ENCODE peak calls at places on chromosomes 4 and X, in six cellular contexts. One of them, this sample, is unnamed. For H3K9me3, the result is how much of the 10 kb centered on the place peaks cover.

GRCh38 chrX:106917830-106918500 is 2.2 kb upstream of the CLDN2 start:
- DNase-seq in endothelial cell of umbilical vein: peak
- DNase-seq in adipocyte: no peak
- DNase-seq in CD8-positive, alpha-beta T cell: no peak
- DNase-seq in adrenal gland: peak
- DNase-seq in mucosa of descending colon: no peak
- DNase-seq in this sample: no peak

GRCh38 chr4:86380176-86380724 is 20.4 kb upstream of the MAPK10 start:
- DNase-seq in CD8-positive, alpha-beta T cell: no peak
- DNase-seq in mucosa of descending colon: peak
- DNase-seq in adipocyte: no peak
- DNase-seq in endothelial cell of umbilical vein: no peak
- DNase-seq in adrenal gland: no peak
- DNase-seq in this sample: no peak

GRCh38 chr4:104896623-104897296 is 249.9 kb upstream of the TET2 start:
- DNase-seq in adrenal gland: no peak
- DNase-seq in endothelial cell of umbilical vein: no peak
- DNase-seq in CD8-positive, alpha-beta T cell: no peak
- DNase-seq in adipocyte: no peak
- DNase-seq in mucosa of descending colon: no peak
- DNase-seq in this sample: no peak

GRCh38 chr4:3797831-3798500 is 31.8 kb downstream of the ADRA2C start:
- DNase-seq in mucosa of descending colon: no peak
- DNase-seq in adrenal gland: no peak
- DNase-seq in CD8-positive, alpha-beta T cell: no peak
- DNase-seq in adipocyte: no peak
- DNase-seq in endothelial cell of umbilical vein: no peak
- DNase-seq in this sample: no peak

GRCh38 chr4:120156115-120156718 is 89.6 kb upstream of the MAD2L1 start:
- DNase-seq in adrenal gland: no peak
- DNase-seq in mucosa of descending colon: peak
- DNase-seq in endothelial cell of umbilical vein: peak
- DNase-seq in CD8-positive, alpha-beta T cell: no peak
- DNase-seq in adipocyte: peak
- DNase-seq in this sample: no peak

GRCh38 chr4:22593933-22594332 is 78.1 kb upstream of the ADGRA3 start:
- DNase-seq in adrenal gland: no peak
- DNase-seq in mucosa of descending colon: no peak
- DNase-seq in CD8-positive, alpha-beta T cell: no peak
- DNase-seq in endothelial cell of umbilical vein: no peak
- DNase-seq in adipocyte: no peak
- DNase-seq in this sample: no peak

GRCh38 chr4:14700544-14700943 is 301.7 kb upstream of the CPEB2 start:
- DNase-seq in adrenal gland: no peak
- DNase-seq in mucosa of descending colon: no peak
- DNase-seq in endothelial cell of umbilical vein: no peak
- DNase-seq in CD8-positive, alpha-beta T cell: no peak
- DNase-seq in adipocyte: no peak
- DNase-seq in this sample: no peak

GRCh38 chr4:4864940-4865704 is 5.7 kb downstream of the MSX1 start:
- DNase-seq in endothelial cell of umbilical vein: no peak
- DNase-seq in CD8-positive, alpha-beta T cell: no peak
- DNase-seq in adrenal gland: no peak
- DNase-seq in mucosa of descending colon: no peak
- DNase-seq in adipocyte: no peak
- DNase-seq in this sample: no peak

GRCh38 chr4:140943486-140943885 is 187.3 kb upstream of the TBC1D9 start:
- DNase-seq in endothelial cell of umbilical vein: no peak
- DNase-seq in adrenal gland: no peak
- DNase-seq in adipocyte: peak
- DNase-seq in mucosa of descending colon: no peak
- DNase-seq in CD8-positive, alpha-beta T cell: no peak
- DNase-seq in this sample: no peak

GRCh38 chrX:115892787-115893671 is 277.5 kb upstream of the AGTR2 start:
- DNase-seq in CD8-positive, alpha-beta T cell: no peak
- DNase-seq in mucosa of descending colon: peak
- DNase-seq in adrenal gland: peak
- DNase-seq in adipocyte: no peak
- DNase-seq in endothelial cell of umbilical vein: no peak
- DNase-seq in this sample: no peak

GRCh38 chr4:129246850-129247542 is 151.0 kb downstream of the C4orf33 start:
- DNase-seq in adipocyte: no peak
- DNase-seq in mucosa of descending colon: peak
- DNase-seq in adrenal gland: no peak
- DNase-seq in CD8-positive, alpha-beta T cell: no peak
- DNase-seq in endothelial cell of umbilical vein: no peak
- DNase-seq in this sample: no peak

GRCh38 chr4:42359686-42360085 is 37.6 kb upstream of the SHISA3 start:
- DNase-seq in adrenal gland: no peak
- DNase-seq in mucosa of descending colon: no peak
- DNase-seq in CD8-positive, alpha-beta T cell: no peak
- DNase-seq in endothelial cell of umbilical vein: peak
- DNase-seq in adipocyte: no peak
- DNase-seq in this sample: no peak

GRCh38 chr4:30790123-30790522 is 70.0 kb downstream of the PCDH7 start:
- DNase-seq in endothelial cell of umbilical vein: no peak
- DNase-seq in CD8-positive, alpha-beta T cell: no peak
- DNase-seq in mucosa of descending colon: no peak
- DNase-seq in adrenal gland: no peak
- DNase-seq in adipocyte: no peak
- DNase-seq in this sample: no peak

GRCh38 chrX:42704454-42704853 is 73.5 kb downstream of the PPP1R2C start:
- DNase-seq in mucosa of descending colon: no peak
- DNase-seq in adrenal gland: no peak
- DNase-seq in CD8-positive, alpha-beta T cell: no peak
- DNase-seq in adipocyte: peak
- DNase-seq in endothelial cell of umbilical vein: no peak
- DNase-seq in this sample: no peak

GRCh38 chr4:60605651-60606354 is 594.3 kb upstream of the ADGRL3 start:
- DNase-seq in adipocyte: peak
- DNase-seq in mucosa of descending colon: no peak
- DNase-seq in endothelial cell of umbilical vein: no peak
- DNase-seq in adrenal gland: no peak
- DNase-seq in CD8-positive, alpha-beta T cell: no peak
- DNase-seq in this sample: no peak

GRCh38 chr4:149914521-149915115 is 99.0 kb upstream of the IQCM start:
- DNase-seq in adipocyte: peak
- DNase-seq in mucosa of descending colon: peak
- DNase-seq in endothelial cell of umbilical vein: peak
- DNase-seq in CD8-positive, alpha-beta T cell: no peak
- DNase-seq in adrenal gland: peak
- DNase-seq in this sample: no peak

GRCh38 chrX:11770320-11770719 is 12.3 kb downstream of the MSL3 start:
- DNase-seq in CD8-positive, alpha-beta T cell: peak
- DNase-seq in endothelial cell of umbilical vein: peak
- DNase-seq in adrenal gland: peak
- DNase-seq in mucosa of descending colon: peak
- DNase-seq in adipocyte: peak
- DNase-seq in this sample: no peak

GRCh38 chrX:446243-446642 is 59.5 kb upstream of the PPP2R3B start:
- DNase-seq in adipocyte: no peak
- DNase-seq in CD8-positive, alpha-beta T cell: no peak
- DNase-seq in mucosa of descending colon: no peak
- DNase-seq in adrenal gland: no peak
- DNase-seq in endothelial cell of umbilical vein: no peak
- DNase-seq in this sample: no peak

GRCh38 chrX:39856472-39857121 is 241.2 kb downstream of the BCOR start:
- DNase-seq in adrenal gland: no peak
- DNase-seq in endothelial cell of umbilical vein: peak
- DNase-seq in mucosa of descending colon: no peak
- DNase-seq in adipocyte: no peak
- DNase-seq in CD8-positive, alpha-beta T cell: no peak
- DNase-seq in this sample: no peak

GRCh38 chr4:54484361-54484760 is 173.4 kb upstream of the KIT start:
- DNase-seq in mucosa of descending colon: no peak
- DNase-seq in adipocyte: no peak
- DNase-seq in endothelial cell of umbilical vein: no peak
- DNase-seq in CD8-positive, alpha-beta T cell: no peak
- DNase-seq in adrenal gland: no peak
- DNase-seq in this sample: no peak

GRCh38 chr4:169619518-169619957 is 840 bp upstream of the CLCN3 start:
- DNase-seq in CD8-positive, alpha-beta T cell: peak
- DNase-seq in endothelial cell of umbilical vein: peak
- DNase-seq in mucosa of descending colon: peak
- DNase-seq in adipocyte: peak
- DNase-seq in adrenal gland: peak
- DNase-seq in this sample: peak

GRCh38 chr4:139606600-139607301 is 50.7 kb upstream of the SETD7 start:
- DNase-seq in mucosa of descending colon: no peak
- DNase-seq in adrenal gland: no peak
- DNase-seq in adipocyte: peak
- DNase-seq in CD8-positive, alpha-beta T cell: no peak
- DNase-seq in endothelial cell of umbilical vein: no peak
- DNase-seq in this sample: no peak

GRCh38 chr4:81682492-81682891 is 210.8 kb upstream of the RASGEF1B start:
- DNase-seq in adipocyte: no peak
- DNase-seq in CD8-positive, alpha-beta T cell: no peak
- DNase-seq in mucosa of descending colon: no peak
- DNase-seq in endothelial cell of umbilical vein: no peak
- DNase-seq in adrenal gland: no peak
- DNase-seq in this sample: no peak

GRCh38 chr4:81684357-81684756 is 212.7 kb upstream of the RASGEF1B start:
- DNase-seq in adipocyte: no peak
- DNase-seq in adrenal gland: no peak
- DNase-seq in mucosa of descending colon: no peak
- DNase-seq in endothelial cell of umbilical vein: no peak
- DNase-seq in CD8-positive, alpha-beta T cell: no peak
- DNase-seq in this sample: no peak

GRCh38 chr4:81687470-81687869 is 215.8 kb upstream of the RASGEF1B start:
- DNase-seq in CD8-positive, alpha-beta T cell: no peak
- DNase-seq in adrenal gland: no peak
- DNase-seq in endothelial cell of umbilical vein: no peak
- DNase-seq in mucosa of descending colon: no peak
- DNase-seq in adipocyte: no peak
- DNase-seq in this sample: no peak

GRCh38 chr4:81688085-81688484 is 216.4 kb upstream of the RASGEF1B start:
- DNase-seq in adipocyte: no peak
- DNase-seq in CD8-positive, alpha-beta T cell: no peak
- DNase-seq in mucosa of descending colon: peak
- DNase-seq in endothelial cell of umbilical vein: no peak
- DNase-seq in adrenal gland: no peak
- DNase-seq in this sample: no peak

GRCh38 chr4:81685105-81685504 is 213.4 kb upstream of the RASGEF1B start:
- DNase-seq in endothelial cell of umbilical vein: no peak
- DNase-seq in adipocyte: no peak
- DNase-seq in CD8-positive, alpha-beta T cell: no peak
- DNase-seq in adrenal gland: no peak
- DNase-seq in mucosa of descending colon: no peak
- DNase-seq in this sample: no peak
- H3K9me3 ChIP-seq in endothelial cell of umbilical vein: under half
- H3K9me3 ChIP-seq in adipocyte: under half
- H3K9me3 ChIP-seq in CD8-positive, alpha-beta T cell: under half
- H3K9me3 ChIP-seq in adrenal gland: under half
- H3K9me3 ChIP-seq in mucosa of descending colon: under half
- H3K9me3 ChIP-seq in this sample: under half

GRCh38 chr4:83556006-83556712 is 20.3 kb downstream of the GPAT3 start:
- DNase-seq in CD8-positive, alpha-beta T cell: no peak
- DNase-seq in mucosa of descending colon: no peak
- DNase-seq in adrenal gland: no peak
- DNase-seq in endothelial cell of umbilical vein: no peak
- DNase-seq in adipocyte: no peak
- DNase-seq in this sample: no peak

GRCh38 chr4:83556836-83557235 is 20.9 kb downstream of the GPAT3 start:
- DNase-seq in CD8-positive, alpha-beta T cell: no peak
- DNase-seq in adipocyte: no peak
- DNase-seq in endothelial cell of umbilical vein: no peak
- DNase-seq in adrenal gland: no peak
- DNase-seq in mucosa of descending colon: no peak
- DNase-seq in this sample: no peak

GRCh38 chr4:83552924-83553323 is 17.0 kb downstream of the GPAT3 start:
- DNase-seq in mucosa of descending colon: peak
- DNase-seq in CD8-positive, alpha-beta T cell: no peak
- DNase-seq in adipocyte: peak
- DNase-seq in endothelial cell of umbilical vein: peak
- DNase-seq in adrenal gland: no peak
- DNase-seq in this sample: no peak

GRCh38 chr4:83548151-83548905 is 12.4 kb downstream of the GPAT3 start:
- DNase-seq in adipocyte: peak
- DNase-seq in CD8-positive, alpha-beta T cell: peak
- DNase-seq in endothelial cell of umbilical vein: peak
- DNase-seq in mucosa of descending colon: peak
- DNase-seq in adrenal gland: peak
- DNase-seq in this sample: no peak

DNA sequence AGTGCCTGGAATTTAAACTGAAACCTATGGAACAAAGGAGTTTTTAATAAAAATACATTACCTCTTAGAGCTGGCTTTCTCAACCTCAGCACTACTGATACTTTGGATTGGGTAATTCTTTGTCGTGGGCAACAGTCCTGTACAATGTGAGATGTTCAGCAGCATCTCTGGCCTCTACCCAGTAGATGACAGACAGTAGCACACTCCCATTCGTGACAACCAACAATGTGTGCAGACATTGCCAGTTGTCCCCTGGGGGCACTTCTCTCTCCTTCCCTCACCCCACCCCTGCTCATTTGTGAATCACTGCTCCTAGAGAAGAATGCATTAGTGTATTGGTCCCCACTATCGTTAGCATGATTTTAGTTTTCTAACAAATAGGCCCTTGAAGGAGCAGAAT is 16.2 kb downstream of the GPAT3 start:
- DNase-seq in CD8-positive, alpha-beta T cell: no peak
- DNase-seq in adipocyte: peak
- DNase-seq in mucosa of descending colon: no peak
- DNase-seq in adrenal gland: no peak
- DNase-seq in endothelial cell of umbilical vein: no peak
- DNase-seq in this sample: no peak
- H3K9me3 ChIP-seq in CD8-positive, alpha-beta T cell: under half
- H3K9me3 ChIP-seq in adipocyte: under half
- H3K9me3 ChIP-seq in mucosa of descending colon: under half
- H3K9me3 ChIP-seq in adrenal gland: under half
- H3K9me3 ChIP-seq in endothelial cell of umbilical vein: under half
- H3K9me3 ChIP-seq in this sample: under half

GRCh38 chrX:2984342-2984741 is 22.0 kb upstream of the ARSH start:
- DNase-seq in adipocyte: no peak
- DNase-seq in adrenal gland: no peak
- DNase-seq in mucosa of descending colon: no peak
- DNase-seq in endothelial cell of umbilical vein: no peak
- DNase-seq in CD8-positive, alpha-beta T cell: no peak
- DNase-seq in this sample: no peak

DNA sequence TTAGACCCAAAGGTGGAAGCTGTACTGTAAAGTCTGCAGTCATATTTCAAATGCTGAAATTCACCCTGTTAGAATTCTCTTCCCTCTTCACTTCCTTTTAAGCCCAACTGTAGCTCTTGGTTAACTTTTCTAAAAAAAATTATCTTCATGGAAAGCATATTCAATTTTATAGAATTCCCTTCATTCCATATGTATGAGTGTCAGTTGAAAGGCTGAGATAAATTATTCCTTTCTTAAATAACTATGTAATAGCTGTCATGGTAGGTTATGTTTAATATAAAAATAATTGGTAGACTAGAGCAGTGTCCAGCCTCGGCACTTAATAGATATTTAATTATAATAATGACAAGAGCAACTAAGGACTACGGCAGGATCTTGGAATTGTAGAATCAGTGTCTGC is 16.8 kb upstream of the ARSH start:
- DNase-seq in mucosa of descending colon: no peak
- DNase-seq in adrenal gland: no peak
- DNase-seq in CD8-positive, alpha-beta T cell: no peak
- DNase-seq in adipocyte: peak
- DNase-seq in endothelial cell of umbilical vein: no peak
- DNase-seq in this sample: no peak
- H3K9me3 ChIP-seq in mucosa of descending colon: under half
- H3K9me3 ChIP-seq in adrenal gland: under half
- H3K9me3 ChIP-seq in CD8-positive, alpha-beta T cell: under half
- H3K9me3 ChIP-seq in adipocyte: under half
- H3K9me3 ChIP-seq in endothelial cell of umbilical vein: under half
- H3K9me3 ChIP-seq in this sample: under half

GRCh38 chrX:62923093-62923492 is 428.0 kb downstream of the SPIN4 start:
- DNase-seq in CD8-positive, alpha-beta T cell: no peak
- DNase-seq in endothelial cell of umbilical vein: no peak
- DNase-seq in adrenal gland: no peak
- DNase-seq in adipocyte: no peak
- DNase-seq in mucosa of descending colon: no peak
- DNase-seq in this sample: no peak
- H3K9me3 ChIP-seq in CD8-positive, alpha-beta T cell: under half
- H3K9me3 ChIP-seq in endothelial cell of umbilical vein: under half
- H3K9me3 ChIP-seq in adrenal gland: under half
- H3K9me3 ChIP-seq in adipocyte: under half
- H3K9me3 ChIP-seq in mucosa of descending colon: under half
- H3K9me3 ChIP-seq in this sample: under half

This sample was measured in T-helper 17 cell.